ENCODE peak calls at places on chromosomes 7 and 10, in five cellular contexts. I is OCI-LY7, W is IMR-90, D is heart right ventricle, P is PC-9. Q is an unnamed sample.

GRCh38 chr7:40715053-40715430 is 580.2 kb downstream of the SUGCT start:
- DNase-seq in P (no peak), I (no peak), D (no peak), W (peak), Q (no peak)

GRCh38 chr10:69851306-69851705 is 49.6 kb downstream of the COL13A1 start:
- DNase-seq in W (no peak), D (no peak), P (no peak), I (no peak), Q (no peak)

GRCh38 chr7:20191044-20191867 is 25.9 kb downstream of the MACC1 start:
- DNase-seq in W (no peak), D (no peak), P (no peak), I (peak), Q (no peak)

GRCh38 chr10:111593578-111593977 is 516.7 kb downstream of the ADRA2A start:
- DNase-seq in P (no peak), I (no peak), D (no peak), W (no peak), Q (no peak)

GRCh38 chr10:77428776-77429395 is 208.7 kb downstream of the KCNMA1 start:
- DNase-seq in I (no peak), P (no peak), W (peak), D (no peak), Q (no peak)

GRCh38 chr7:4406288-4407058 is 275.6 kb upstream of the FOXK1 start:
- DNase-seq in D (no peak), W (no peak), I (peak), P (no peak), Q (no peak)

GRCh38 chr7:111982804-111983203 is 223.4 kb downstream of the DOCK4 start:
- DNase-seq in P (no peak), W (peak), I (no peak), D (no peak), Q (no peak)

GRCh38 chr7:122143376-122143750 is 686 bp downstream of the AASS start:
- DNase-seq in I (no peak), W (peak), P (no peak), D (peak), Q (no peak)

GRCh38 chr10:17464545-17464944 is 10.2 kb upstream of the ST8SIA6 start:
- DNase-seq in W (no peak), D (no peak), I (no peak), P (no peak), Q (no peak)

GRCh38 chr10:85665661-85666060 is 700.9 kb downstream of the GRID1 start:
- DNase-seq in D (no peak), W (no peak), I (no peak), P (no peak), Q (no peak)

GRCh38 chr7:43038229-43038628 is 74.2 kb upstream of the HECW1 start:
- DNase-seq in D (no peak), W (peak), P (no peak), I (no peak), Q (no peak)

GRCh38 chr10:120825878-120826383 is 25.2 kb upstream of the WDR11 start:
- DNase-seq in P (no peak), I (no peak), W (no peak), D (no peak), Q (no peak)

GRCh38 chr7:110386914-110387313 is 704.0 kb upstream of the LRRN3 start:
- DNase-seq in P (peak), D (no peak), I (no peak), W (peak), Q (no peak)

GRCh38 chr7:26664735-26665420 is 199.5 kb downstream of the SKAP2 start:
- DNase-seq in D (no peak), I (peak), W (peak), P (peak), Q (peak)

GRCh38 chr7:96178581-96178980 is 143.3 kb downstream of the SLC25A13 start:
- DNase-seq in P (no peak), W (no peak), D (no peak), I (no peak), Q (no peak)

GRCh38 chr10:121079226-121079625 is 228.1 kb downstream of the WDR11 start:
- DNase-seq in I (no peak), P (no peak), D (no peak), W (no peak), Q (no peak)

DNA sequence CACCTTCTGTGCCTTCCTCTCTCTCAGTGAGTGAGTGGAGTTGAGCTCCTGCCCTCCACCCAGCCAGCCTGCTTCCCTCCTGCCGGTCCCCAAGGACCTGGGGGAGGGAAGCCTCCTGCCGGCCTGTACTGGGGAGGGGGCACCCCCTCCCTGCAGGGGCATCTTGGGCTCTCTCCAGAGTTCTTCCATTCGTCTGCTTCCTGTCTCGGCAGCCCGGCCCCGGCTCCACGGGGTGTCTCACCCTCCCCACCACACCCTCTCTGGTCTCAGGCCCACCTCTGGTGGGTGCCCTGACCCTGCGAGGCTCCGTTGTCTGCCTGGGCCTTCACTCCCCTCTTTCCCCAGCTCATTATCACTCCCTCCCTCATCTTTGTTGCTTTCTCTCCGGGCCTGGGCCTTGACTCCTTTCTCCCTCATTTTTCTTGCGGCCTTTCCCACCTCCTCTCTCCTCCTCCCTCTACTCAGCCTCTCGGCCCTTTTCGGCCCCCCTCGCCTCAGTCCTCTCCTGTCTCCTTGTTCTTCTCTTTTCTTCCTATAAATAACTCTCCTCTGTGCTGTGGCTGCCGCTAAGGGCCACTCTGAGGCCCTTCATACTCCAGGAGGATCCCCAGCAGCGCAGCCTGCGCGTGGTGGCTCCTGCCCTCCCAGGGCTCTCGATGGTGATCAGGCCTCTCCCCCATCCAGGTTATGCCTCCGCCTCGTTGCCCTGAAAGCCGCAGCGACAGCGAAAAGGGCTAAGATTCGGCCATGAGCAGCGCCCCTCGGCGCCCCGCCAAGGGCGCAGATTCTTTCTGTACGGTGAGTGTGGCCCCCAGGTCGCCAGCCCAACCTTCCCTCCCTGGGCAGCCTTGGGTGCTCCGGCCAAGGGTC is 2.1 kb downstream of the SLC4A2 start:
- DNase-seq in W (no peak), P (no peak), D (no peak), I (no peak), Q (no peak)
- H3K4me3 ChIP-seq in W (peak), P (peak), D (no peak), I (peak), Q (no peak)

GRCh38 chr7:134431805-134432204 is 27.1 kb downstream of the AKR1B1 start:
- DNase-seq in W (no peak), I (no peak), D (no peak), P (no peak), Q (no peak)
- H3K4me3 ChIP-seq in W (peak), I (no peak), D (peak), P (peak), Q (no peak)

GRCh38 chr7:66781408-66782090 is 41.0 kb downstream of the RABGEF1 start:
- DNase-seq in I (no peak), W (no peak), P (no peak), D (no peak), Q (peak)
- H3K4me3 ChIP-seq in I (no peak), W (no peak), P (no peak), D (no peak), Q (no peak)

DNA sequence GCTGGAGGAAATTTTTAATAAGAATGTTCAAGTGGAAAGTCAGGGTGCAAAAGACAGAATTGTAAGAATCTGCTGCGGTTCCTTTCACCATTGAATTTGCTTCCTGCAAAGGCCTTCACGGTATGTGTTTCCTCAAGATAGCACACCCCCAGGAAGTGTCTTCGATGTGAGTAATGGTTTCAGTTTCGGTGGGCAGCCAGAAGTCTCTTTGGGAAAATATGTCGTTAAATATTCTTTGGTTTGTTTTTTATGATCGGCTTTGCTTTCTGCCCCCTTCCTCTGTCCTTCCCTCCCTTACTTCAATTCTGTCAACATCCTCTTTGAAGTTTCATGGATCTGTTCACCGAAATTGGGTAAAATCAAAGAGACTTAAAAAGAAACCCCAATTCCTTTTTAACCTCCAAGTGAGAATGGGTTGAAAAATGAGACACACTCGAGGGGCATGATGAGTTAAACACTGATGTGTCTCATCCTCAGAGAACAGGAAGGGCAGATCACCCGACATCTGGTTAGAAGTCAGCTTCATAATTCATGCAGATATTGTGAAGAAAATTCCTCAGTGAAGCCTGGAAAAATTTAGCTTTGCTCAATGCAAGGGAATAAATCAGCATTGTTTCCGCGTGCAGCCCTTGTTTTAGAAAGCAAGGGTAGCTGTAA is 170.8 kb upstream of the HABP2 start:
- DNase-seq in W (peak), P (no peak), D (no peak), I (peak), Q (peak)
- H3K4me3 ChIP-seq in W (peak), P (no peak), D (peak), I (peak), Q (peak)

DNA sequence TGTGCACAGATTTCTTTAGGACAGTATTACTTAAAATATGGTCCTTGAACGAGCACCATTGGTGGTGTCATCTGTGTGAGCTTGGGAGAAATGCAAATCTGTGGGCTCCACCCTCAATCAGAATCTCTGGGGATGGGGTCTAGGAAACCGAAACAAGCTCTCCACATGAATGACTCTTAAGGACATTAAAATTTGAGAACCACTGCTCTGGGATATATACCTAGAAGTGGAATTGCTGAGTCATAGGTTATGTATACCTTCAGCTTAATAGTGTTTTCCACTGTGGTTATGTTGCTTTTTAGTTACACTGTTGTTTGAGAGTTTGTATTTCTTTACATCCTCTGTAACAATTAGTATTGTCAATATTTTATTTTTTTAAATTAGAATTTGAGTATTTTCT is 24.0 kb downstream of the ZNRF2 start:
- DNase-seq in P (peak), W (peak), I (no peak), D (no peak), Q (no peak)
- H3K4me3 ChIP-seq in P (no peak), W (no peak), I (no peak), D (no peak), Q (no peak)

GRCh38 chr10:24382045-24382444 is 173.1 kb downstream of the KIAA1217 start:
- DNase-seq in I (no peak), W (no peak), P (no peak), D (no peak), Q (no peak)
- H3K4me3 ChIP-seq in I (no peak), W (no peak), P (no peak), D (no peak), Q (no peak)